ENCODE peak calls at places on chromosomes 2 and 18, in ten cellular contexts. N is MM.1S, A is PC-3, K is hepatocyte, C is neural progenitor cell, H is GM23248, S is GM23338, P is astrocyte, X is endothelial cell of umbilical vein, B is DND-41. G is an unnamed sample.

GRCh38 chr2:231696004-231696367 is 12.3 kb upstream of the PTMA start:
- DNase-seq in P (no peak), K (no peak), N (no peak), X (no peak), A (no peak), S (no peak), B (no peak), C (peak), H (peak), G (no peak)

GRCh38 chr2:150327546-150328495 is 159.6 kb downstream of the RND3 start:
- DNase-seq in X (no peak), N (no peak), C (peak), K (no peak), B (no peak), A (no peak), P (no peak), H (no peak), S (peak), G (no peak)

GRCh38 chr2:165691615-165692014 is 102.4 kb downstream of the GALNT3 start:
- DNase-seq in C (peak), K (peak), N (no peak), A (peak), X (no peak), B (no peak), P (peak), H (peak), S (peak), G (peak)

GRCh38 chr2:205688417-205689200 is 6.3 kb downstream of the NRP2 start:
- DNase-seq in P (no peak), K (no peak), B (no peak), X (peak), C (no peak), A (no peak), N (no peak), S (no peak), H (no peak), G (no peak)

GRCh38 chr2:95165030-95165370 is 609 bp upstream of the ZNF2 start:
- DNase-seq in H (no peak), S (no peak), X (no peak), A (no peak), N (no peak), P (no peak), K (no peak), B (no peak), C (no peak), G (no peak)

GRCh38 chr2:152221870-152222269 is 46.3 kb upstream of the STAM2 start:
- DNase-seq in B (no peak), C (no peak), X (peak), S (no peak), H (peak), N (no peak), K (no peak), A (no peak), P (peak), G (no peak)

GRCh38 chr2:1694371-1695271 is 49.7 kb downstream of the PXDN start:
- DNase-seq in S (no peak), C (no peak), N (no peak), A (no peak), P (no peak), X (no peak), H (no peak), B (no peak), K (no peak), G (no peak)

GRCh38 chr18:42192251-42193248 is 237.5 kb downstream of the PIK3C3 start:
- DNase-seq in C (no peak), N (no peak), B (no peak), A (peak), H (peak), K (no peak), X (no peak), S (no peak), P (peak), G (no peak)

GRCh38 chr2:134518101-134518500 is 200.7 kb downstream of the TMEM163 start:
- DNase-seq in A (peak), H (no peak), B (no peak), S (no peak), X (no peak), C (no peak), N (no peak), P (no peak), K (no peak), G (no peak)

GRCh38 chr2:212936572-212936971 is 214.8 kb downstream of the IKZF2 start:
- DNase-seq in X (no peak), S (no peak), A (no peak), K (no peak), B (no peak), C (no peak), P (no peak), N (no peak), H (no peak), G (no peak)

GRCh38 chr2:219514836-219515235 is 554 bp downstream of the ASIC4 start:
- DNase-seq in B (no peak), K (no peak), N (no peak), S (no peak), C (no peak), X (no peak), H (no peak), A (no peak), P (no peak), G (no peak)

GRCh38 chr2:219513787-219514186 is 495 bp upstream of the ASIC4 start:
- DNase-seq in B (no peak), H (no peak), A (no peak), X (no peak), N (no peak), P (no peak), K (no peak), S (no peak), C (no peak), G (no peak)

GRCh38 chr2:219512524-219513216 is 1.6 kb upstream of the ASIC4 start:
- DNase-seq in H (no peak), X (no peak), C (peak), P (no peak), B (no peak), K (no peak), A (no peak), S (peak), N (no peak), G (no peak)

GRCh38 chr2:219515874-219516629 is 1.8 kb downstream of the ASIC4 start:
- DNase-seq in A (no peak), X (no peak), N (no peak), B (no peak), S (no peak), C (no peak), K (no peak), P (no peak), H (no peak), G (no peak)

GRCh38 chr2:219514196-219514761 is at the start of gene ASIC4:
- DNase-seq in A (no peak), C (peak), K (no peak), H (no peak), S (peak), X (no peak), N (no peak), P (no peak), B (peak), G (no peak)
- TF ChIP-seq EZH2 in A (no peak), C (no peak), K (no peak), H (no peak), S (peak), X (peak), N (no peak), P (no peak), B (no peak), G (no peak)

GRCh38 chr2:125642032-125642431 is 1013.9 kb upstream of the GYPC start:
- DNase-seq in X (no peak), N (no peak), K (no peak), C (no peak), H (no peak), S (no peak), B (no peak), A (no peak), P (no peak), G (no peak)
- H3K27ac ChIP-seq in X (no peak), N (no peak), K (no peak), C (no peak), H (no peak), S (no peak), B (no peak), A (no peak), P (no peak), G (no peak)

DNA sequence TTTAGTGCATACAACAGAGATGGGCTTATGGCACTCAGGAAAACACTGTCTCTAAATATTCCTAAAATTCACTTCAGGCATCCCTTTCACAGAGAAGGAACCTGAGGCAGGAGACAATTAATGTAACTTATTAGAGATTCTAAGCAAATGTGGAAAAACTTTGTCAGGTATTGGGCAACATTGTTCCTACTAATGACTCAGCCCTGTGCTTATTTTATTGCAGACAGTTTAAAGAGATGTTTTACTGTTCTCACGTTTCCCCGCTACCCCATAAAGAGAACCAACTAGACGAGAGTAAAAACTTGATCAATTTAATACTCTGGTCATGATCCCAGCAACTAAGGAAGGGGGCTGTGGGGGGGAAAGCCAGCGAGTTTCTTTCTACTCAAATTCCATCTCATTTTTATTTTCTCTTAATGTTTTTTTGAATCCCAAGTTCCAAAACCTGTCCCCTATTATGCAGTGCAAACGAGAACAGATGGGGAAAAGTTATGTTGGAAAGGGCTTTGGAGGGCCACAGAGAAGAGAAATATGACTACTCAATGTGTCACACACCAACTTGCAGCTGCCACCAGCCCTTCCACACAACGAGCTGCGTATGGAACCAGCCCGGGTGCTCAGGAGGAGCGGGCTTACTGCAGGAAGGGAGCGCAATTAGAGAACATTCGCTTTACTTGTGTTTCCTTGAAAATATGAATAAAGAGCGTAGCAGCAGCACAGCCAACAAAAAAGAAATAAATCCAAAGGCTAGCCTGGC is 18.7 kb upstream of the ACVR1 start:
- DNase-seq in H (peak), P (peak), A (peak), B (no peak), N (no peak), S (no peak), X (no peak), K (peak), C (no peak), G (no peak)
- H3K4me3 ChIP-seq in H (peak), P (no peak), A (no peak), B (no peak), N (no peak), S (no peak), X (no peak), K (no peak), C (no peak), G (no peak)

GRCh38 chr2:172740871-172741270 is 5.2 kb downstream of the RAPGEF4 start:
- DNase-seq in X (no peak), K (no peak), P (no peak), B (no peak), A (no peak), H (no peak), S (no peak), C (no peak), N (no peak), G (no peak)

GRCh38 chr2:172739651-172740050 is 4.0 kb downstream of the RAPGEF4 start:
- DNase-seq in H (no peak), S (no peak), K (no peak), B (no peak), A (no peak), X (no peak), C (no peak), N (no peak), P (no peak), G (no peak)

GRCh38 chr2:172735646-172736418 is at the start of gene RAPGEF4:
- DNase-seq in P (no peak), X (no peak), C (peak), S (peak), H (peak), A (no peak), K (peak), B (no peak), N (no peak), G (no peak)

GRCh38 chr2:172736419-172737174 is 952 bp downstream of the RAPGEF4 start:
- DNase-seq in C (peak), A (no peak), B (no peak), H (no peak), K (no peak), P (no peak), N (no peak), X (no peak), S (peak), G (no peak)

DNA sequence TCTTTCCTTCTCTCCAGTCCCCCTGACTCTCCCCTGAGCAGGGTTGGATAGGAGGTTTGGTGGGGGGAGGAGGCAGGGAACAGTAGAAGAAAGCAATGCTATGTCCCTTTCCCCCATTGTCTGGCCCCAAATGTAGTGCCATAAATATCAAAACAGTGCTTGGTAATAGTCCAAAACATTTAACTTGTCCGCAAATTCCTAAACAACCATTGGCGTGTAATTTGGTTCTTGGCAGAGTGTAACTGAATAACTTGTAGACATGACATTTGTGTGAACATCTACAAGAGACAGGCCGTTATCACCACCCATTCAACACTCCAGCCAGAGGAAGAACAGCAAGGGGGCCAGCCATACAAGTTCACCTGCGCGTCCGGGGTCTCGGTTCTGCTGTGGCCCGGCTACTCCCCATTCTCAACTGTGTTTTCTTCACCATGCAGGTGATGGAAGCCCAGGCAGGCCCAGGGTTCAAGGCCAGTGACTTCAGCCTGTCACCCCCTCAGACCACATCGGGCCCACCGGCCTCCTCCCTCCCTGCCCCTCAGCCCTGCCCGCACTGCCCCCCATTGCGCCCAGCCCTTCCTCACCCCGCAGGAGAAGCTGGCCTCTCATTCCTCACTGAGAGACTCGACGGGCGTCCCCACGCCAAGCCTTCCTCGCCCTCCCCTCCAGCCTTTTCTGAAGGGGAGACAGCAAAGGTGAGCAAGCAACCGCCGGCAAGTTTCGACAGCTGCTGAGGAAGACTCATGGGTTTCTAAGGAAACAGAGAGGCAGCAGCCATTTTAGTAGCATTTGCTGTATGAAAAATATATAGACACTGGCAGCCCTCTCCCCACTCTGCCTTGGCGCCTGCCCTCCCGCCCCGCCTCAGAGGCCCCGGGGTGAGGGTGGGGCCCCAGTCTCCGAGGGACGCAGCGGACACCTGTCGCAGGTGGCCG is 667 bp upstream of the RAPGEF4 start:
- DNase-seq in A (no peak), P (no peak), K (no peak), X (no peak), B (no peak), H (peak), C (peak), N (no peak), S (peak), G (no peak)
- TF ChIP-seq EZH2 in A (no peak), P (peak), K (no peak), X (no peak), B (no peak), H (no peak), C (no peak), N (no peak), S (no peak), G (no peak)

DNA sequence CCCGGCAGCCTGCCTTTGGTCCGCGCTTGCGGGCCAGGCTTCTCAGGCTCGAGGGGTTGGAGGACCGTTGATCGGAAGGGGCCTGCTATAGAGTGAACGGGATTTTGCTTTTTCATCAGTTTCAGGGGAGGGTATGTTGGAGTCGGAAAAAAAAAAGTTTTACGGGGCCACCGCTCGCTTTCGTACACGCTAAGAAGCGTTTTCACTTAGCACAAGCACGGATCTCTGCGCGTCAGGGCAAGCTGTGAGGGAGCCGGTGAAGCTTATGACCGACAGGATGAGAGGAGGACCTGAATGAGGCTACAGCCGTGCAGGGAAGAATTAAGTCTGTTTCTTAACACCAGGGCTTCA is 443 bp downstream of the CPSF3 start:
- DNase-seq in P (no peak), N (peak), X (peak), S (peak), K (no peak), B (peak), A (peak), C (no peak), H (peak), G (no peak)
- H3K27ac ChIP-seq in P (peak), N (peak), X (peak), S (peak), K (peak), B (peak), A (peak), C (peak), H (peak), G (peak)

G was measured in A673.